ENCODE peak calls at places on chromosomes 2 and 18, in four cellular contexts. Y is SK-N-SH, Q is tibial nerve, V is GM23248. F is an unnamed sample.

GRCh38 chr2:19819097-19820065 is 82.4 kb downstream of the TTC32 start:
- DNase-seq in V (peak; percentile 98), Y (no peak), Q (no peak), F (no peak)

GRCh38 chr2:109433486-109433885 is 180.3 kb downstream of the SEPTIN10 start:
- DNase-seq in V (no peak), Q (no peak), Y (no peak), F (no peak)

GRCh38 chr18:32998285-32998684 is 225.5 kb upstream of the KLHL14 start:
- DNase-seq in Q (no peak), V (no peak), Y (no peak), F (no peak)

GRCh38 chr2:109033171-109033570 is 44.2 kb upstream of the EDAR start:
- DNase-seq in Y (no peak), Q (no peak), V (no peak), F (no peak)

GRCh38 chr2:46811379-46812310 is 104.0 kb downstream of the MCFD2 start:
- DNase-seq in Q (no peak), V (no peak), Y (peak; percentile 10), F (no peak)

GRCh38 chr2:192151848-192152247 is 42.9 kb downstream of the TMEFF2 start:
- DNase-seq in Q (no peak), V (peak; percentile 58), Y (no peak), F (no peak)

GRCh38 chr2:201933792-201934229 is 99.8 kb upstream of the FZD7 start:
- DNase-seq in V (peak; percentile 52), Q (no peak), Y (peak; percentile 50), F (no peak)

GRCh38 chr2:6362671-6363450 is 502.8 kb downstream of the CMPK2 start:
- DNase-seq in Y (no peak), Q (no peak), V (no peak), F (no peak)

GRCh38 chr2:47535073-47535472 is 132.1 kb downstream of the MSH2 start:
- DNase-seq in V (no peak), Q (no peak), Y (no peak), F (no peak)

GRCh38 chr2:241763551-241764271 is 12.9 kb upstream of the GAL3ST2 start:
- DNase-seq in Y (no peak), Q (no peak), V (no peak), F (no peak)

GRCh38 chr2:101354420-101354819 is 32.9 kb downstream of the CREG2 start:
- DNase-seq in Y (no peak), Q (no peak), V (no peak), F (no peak)

GRCh38 chr18:74521068-74521725 is 13.1 kb upstream of the CNDP1 start:
- DNase-seq in Y (no peak), Q (no peak), V (no peak), F (no peak)

GRCh38 chr2:20015482-20016083 is 3.1 kb upstream of the MATN3 start:
- DNase-seq in Q (no peak), Y (peak; percentile 80), V (peak; percentile 77), F (no peak)

GRCh38 chr2:164835302-164835701 is 6.3 kb downstream of the COBLL1 start:
- DNase-seq in Q (no peak), V (no peak), Y (no peak), F (no peak)

GRCh38 chr18:59697236-59697932 is at the start of gene CCBE1:
- DNase-seq in Y (peak; percentile 70), V (peak; percentile 85), Q (peak; percentile 41), F (no peak)

GRCh38 chr2:239905306-239905705 is 119.8 kb downstream of the NDUFA10 start:
- DNase-seq in Y (no peak), Q (no peak), V (no peak), F (no peak)

GRCh38 chr2:69704446-69704845 is 37.5 kb upstream of the ANXA4 start:
- DNase-seq in V (no peak), Y (no peak), Q (no peak), F (no peak)

GRCh38 chr18:24790347-24790746 is 329.9 kb downstream of the HRH4 start:
- DNase-seq in Q (no peak), Y (no peak), V (no peak), F (no peak)

GRCh38 chr2:163670929-163671328 is 64.9 kb downstream of the FIGN start:
- DNase-seq in V (no peak), Q (no peak), Y (no peak), F (no peak)

GRCh38 chr18:10261315-10262276 is 192.8 kb upstream of the APCDD1 start:
- DNase-seq in Y (no peak), Q (no peak), V (peak; percentile 27), F (no peak)

GRCh38 chr2:56540901-56541300 is 357.1 kb downstream of the CCDC85A start:
- DNase-seq in Q (no peak), V (no peak), Y (no peak), F (no peak)

GRCh38 chr2:80351229-80351628 is 46.7 kb upstream of the LRRTM1 start:
- DNase-seq in Q (no peak), Y (no peak), V (no peak), F (no peak)

GRCh38 chr2:39666489-39667141 is 898 bp downstream of the TMEM178A start:
- DNase-seq in Q (no peak), Y (peak; percentile 62), V (peak; percentile 36), F (no peak)
- H3K27ac ChIP-seq in Q (no peak overlapping the region), Y (no peak overlapping the region), V (no peak overlapping the region), F (no peak overlapping the region)

DNA sequence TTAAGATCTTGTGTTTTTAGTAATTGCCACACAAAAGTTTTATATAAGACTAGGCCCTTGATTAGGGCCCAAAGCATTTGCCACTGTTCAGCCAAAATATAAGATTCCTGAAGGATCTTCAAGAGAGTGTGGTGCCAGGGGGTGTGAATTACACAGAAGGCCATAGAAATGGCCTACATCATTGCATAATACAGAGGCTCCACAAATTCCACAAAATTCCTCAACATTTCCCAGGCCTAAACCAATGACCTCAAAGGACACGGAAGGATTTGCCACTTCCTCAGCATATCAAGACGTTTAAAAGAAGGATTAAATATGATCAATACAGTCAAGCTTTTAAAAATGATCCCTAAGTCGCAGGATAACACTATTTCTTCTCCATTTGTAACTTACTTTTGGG is 24.1 kb downstream of the COL6A3 start:
- DNase-seq in Q (no peak), V (no peak), Y (no peak), F (no peak)
- H3K36me3 ChIP-seq in Q (no peaks in the 10 kb centered on the region), V (peaks cover 80% of the 10 kb centered on the region), Y (peaks cover 12% of the 10 kb centered on the region), F (no peaks in the 10 kb centered on the region)

GRCh38 chr18:63262369-63263335 is 56.9 kb downstream of the BCL2 start:
- DNase-seq in V (no peak), Q (no peak), Y (no peak), F (no peak)

GRCh38 chr18:63265322-63265721 is 54.2 kb downstream of the BCL2 start:
- DNase-seq in Q (no peak), Y (no peak), V (no peak), F (no peak)

GRCh38 chr18:63264871-63265270 is 54.7 kb downstream of the BCL2 start:
- DNase-seq in Q (no peak), V (no peak), Y (no peak), F (no peak)

GRCh38 chr18:63261029-63261428 is 58.5 kb downstream of the BCL2 start:
- DNase-seq in V (no peak), Y (no peak), Q (no peak), F (no peak)

GRCh38 chr18:63263444-63263843 is 56.1 kb downstream of the BCL2 start:
- DNase-seq in Q (no peak), V (no peak), Y (no peak), F (no peak)
- H3K27ac ChIP-seq in Q (peak overlapping the region; percentile 66), V (no peak overlapping the region), Y (no peak overlapping the region), F (no peak overlapping the region)

DNA sequence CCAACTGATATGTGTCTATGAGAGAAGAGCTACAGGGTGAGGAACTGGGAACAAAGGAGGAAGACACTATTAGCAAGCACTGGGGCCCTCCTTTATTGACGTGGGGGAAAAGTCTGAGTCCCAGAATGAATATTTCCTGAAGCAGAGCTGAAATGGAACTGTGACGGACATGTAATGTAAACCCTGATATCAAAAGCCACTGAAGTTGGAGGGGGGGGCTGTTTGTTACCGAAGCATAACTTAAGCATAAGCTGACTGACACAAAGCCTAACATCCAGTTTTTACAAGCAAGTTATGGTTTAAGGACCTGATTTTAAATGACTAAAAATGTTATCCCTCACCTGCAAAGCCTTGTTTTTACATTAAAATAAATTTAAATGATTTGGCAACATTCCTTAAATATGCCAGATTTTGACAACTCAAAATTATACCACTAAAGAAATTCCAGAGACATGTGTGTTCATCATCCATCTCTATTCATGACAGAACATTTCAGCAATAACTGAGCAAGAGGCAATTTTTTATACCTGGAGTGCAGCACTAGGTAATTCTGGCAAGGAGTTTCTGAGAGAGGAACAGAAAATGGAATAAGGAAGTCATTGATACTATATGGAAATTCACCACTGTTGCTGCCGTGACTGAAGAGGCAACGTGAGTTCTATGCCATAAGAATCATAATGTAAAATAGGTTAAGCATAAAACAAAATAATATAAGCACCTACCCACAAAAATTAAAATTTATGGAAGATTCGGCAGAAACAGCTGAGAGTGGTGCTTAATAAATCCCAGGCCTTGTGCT is 186.0 kb downstream of the AFF3 start:
- DNase-seq in V (no peak), Q (no peak), Y (no peak), F (no peak)
- H3K36me3 ChIP-seq in V (no peaks in the 10 kb centered on the region), Q (no peaks in the 10 kb centered on the region), Y (no peaks in the 10 kb centered on the region), F (no peaks in the 10 kb centered on the region)

DNA sequence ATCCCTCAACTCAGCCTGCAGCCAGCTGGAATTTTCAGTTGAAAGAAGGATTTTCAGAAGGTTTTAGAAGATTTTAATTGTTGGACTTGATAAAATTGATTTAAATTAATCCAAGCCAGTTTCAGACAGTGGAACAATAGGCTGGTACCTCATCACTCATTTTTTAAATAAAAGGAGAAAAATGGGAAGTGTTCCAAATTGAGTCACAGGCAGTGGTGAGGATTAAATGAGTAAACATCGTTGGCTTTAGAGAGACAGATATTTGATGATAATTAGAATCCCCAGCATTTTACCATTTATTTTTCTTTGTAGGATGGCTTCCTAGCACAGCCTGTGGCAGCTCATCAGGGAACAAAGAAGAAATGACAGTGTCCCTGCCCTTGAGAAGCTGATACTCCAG is 7.4 kb downstream of the CXCR4 start:
- DNase-seq in V (no peak), Y (no peak), Q (no peak), F (no peak)
- H3K27ac ChIP-seq in V (no peak overlapping the region), Y (no peak overlapping the region), Q (no peak overlapping the region), F (no peak overlapping the region)